ENCODE peak calls at places on chromosome 7, in seven cellular contexts. One of them, this sample, is unnamed.

GRCh38 chr7:140673063-140673769 is 471 bp downstream of the ADCK2 start:
- DNase-seq in Peyer's patch: peak; percentile 39
- DNase-seq in fibroblast of the aortic adventitia: no peak
- DNase-seq in IMR-90: no peak
- DNase-seq in RWPE1: peak; percentile 39
- DNase-seq in fibroblast of lung: no peak
- DNase-seq in GM13976: peak; percentile 71
- DNase-seq in this sample: peak; percentile 68

GRCh38 chr7:139797607-139798006 is 19.8 kb upstream of the HIPK2 start:
- DNase-seq in Peyer's patch: no peak
- DNase-seq in fibroblast of the aortic adventitia: peak; percentile 22
- DNase-seq in IMR-90: peak; percentile 26
- DNase-seq in RWPE1: no peak
- DNase-seq in fibroblast of lung: no peak
- DNase-seq in GM13976: no peak
- DNase-seq in this sample: no peak

GRCh38 chr7:148894596-148894995 is 10.5 kb upstream of the EZH2 start:
- DNase-seq in Peyer's patch: no peak
- DNase-seq in fibroblast of the aortic adventitia: no peak
- DNase-seq in IMR-90: no peak
- DNase-seq in RWPE1: no peak
- DNase-seq in fibroblast of lung: no peak
- DNase-seq in GM13976: no peak
- DNase-seq in this sample: no peak

GRCh38 chr7:2063562-2064360 is 169.0 kb downstream of the MAD1L1 start:
- DNase-seq in Peyer's patch: no peak
- DNase-seq in fibroblast of the aortic adventitia: peak; percentile 51
- DNase-seq in IMR-90: peak; percentile 17
- DNase-seq in RWPE1: peak; percentile 36
- DNase-seq in fibroblast of lung: peak; percentile 27
- DNase-seq in GM13976: no peak
- DNase-seq in this sample: no peak

GRCh38 chr7:44972562-44972961 is 6.3 kb downstream of the MYO1G start:
- DNase-seq in Peyer's patch: no peak
- DNase-seq in fibroblast of the aortic adventitia: no peak
- DNase-seq in IMR-90: no peak
- DNase-seq in RWPE1: no peak
- DNase-seq in fibroblast of lung: no peak
- DNase-seq in GM13976: no peak
- DNase-seq in this sample: no peak

GRCh38 chr7:37986780-37987380 is 66.4 kb downstream of the EPDR1 start:
- DNase-seq in Peyer's patch: no peak
- DNase-seq in fibroblast of the aortic adventitia: peak; percentile 84
- DNase-seq in IMR-90: no peak
- DNase-seq in RWPE1: no peak
- DNase-seq in fibroblast of lung: no peak
- DNase-seq in GM13976: no peak
- DNase-seq in this sample: no peak

GRCh38 chr7:132575336-132575986 is 809 bp downstream of the PLXNA4 start:
- DNase-seq in Peyer's patch: no peak
- DNase-seq in fibroblast of the aortic adventitia: peak; percentile 74
- DNase-seq in IMR-90: peak; percentile 18
- DNase-seq in RWPE1: no peak
- DNase-seq in fibroblast of lung: peak; percentile 66
- DNase-seq in GM13976: peak; percentile 35
- DNase-seq in this sample: no peak

GRCh38 chr7:157355784-157356511 is 19.1 kb downstream of the DNAJB6 start:
- DNase-seq in Peyer's patch: no peak
- DNase-seq in fibroblast of the aortic adventitia: peak; percentile 33
- DNase-seq in IMR-90: peak; percentile 13
- DNase-seq in RWPE1: peak; percentile 55
- DNase-seq in fibroblast of lung: peak; percentile 9
- DNase-seq in GM13976: no peak
- DNase-seq in this sample: no peak

GRCh38 chr7:80923211-80923612 is 4.4 kb upstream of the SEMA3C start:
- DNase-seq in Peyer's patch: no peak
- DNase-seq in fibroblast of the aortic adventitia: no peak
- DNase-seq in IMR-90: no peak
- DNase-seq in RWPE1: no peak
- DNase-seq in fibroblast of lung: no peak
- DNase-seq in GM13976: no peak
- DNase-seq in this sample: no peak

GRCh38 chr7:151396328-151396970 is 13.4 kb downstream of the WDR86 start:
- DNase-seq in Peyer's patch: no peak
- DNase-seq in fibroblast of the aortic adventitia: no peak
- DNase-seq in IMR-90: no peak
- DNase-seq in RWPE1: no peak
- DNase-seq in fibroblast of lung: no peak
- DNase-seq in GM13976: no peak
- DNase-seq in this sample: no peak

DNA sequence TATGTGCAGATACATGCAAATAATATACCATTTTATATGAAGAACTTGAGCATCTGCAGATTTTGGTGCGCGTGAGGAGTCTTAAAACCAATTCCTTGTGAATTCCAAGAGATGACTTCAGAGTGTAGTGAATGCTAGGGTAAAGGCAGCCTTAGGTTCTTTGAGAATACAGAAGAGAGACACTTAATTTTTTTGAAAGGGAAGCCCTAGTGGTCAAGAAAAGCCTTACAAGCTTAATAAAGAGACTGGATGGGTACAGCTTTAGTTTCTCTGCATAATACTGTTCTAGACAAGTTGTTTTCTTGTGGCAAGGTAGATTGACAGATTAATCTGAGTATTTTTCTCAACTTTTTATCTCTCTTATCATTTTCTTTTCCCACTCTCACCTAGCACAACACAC is 636.5 kb downstream of the DNAJB9 start:
- DNase-seq in Peyer's patch: no peak
- DNase-seq in fibroblast of the aortic adventitia: no peak
- DNase-seq in IMR-90: no peak
- DNase-seq in RWPE1: no peak
- DNase-seq in fibroblast of lung: no peak
- DNase-seq in GM13976: no peak
- DNase-seq in this sample: no peak
- TF ChIP-seq CTCF in Peyer's patch: no peak
- TF ChIP-seq CTCF in fibroblast of the aortic adventitia: no peak
- TF ChIP-seq CTCF in IMR-90: no peak
- TF ChIP-seq CTCF in RWPE1: peak; percentile 20
- TF ChIP-seq CTCF in fibroblast of lung: no peak
- TF ChIP-seq CTCF in GM13976: no peak
- TF ChIP-seq CTCF in this sample: no peak

GRCh38 chr7:26497801-26498596 is 206.3 kb downstream of the SNX10 start:
- DNase-seq in Peyer's patch: no peak
- DNase-seq in fibroblast of the aortic adventitia: no peak
- DNase-seq in IMR-90: no peak
- DNase-seq in RWPE1: no peak
- DNase-seq in fibroblast of lung: no peak
- DNase-seq in GM13976: no peak
- DNase-seq in this sample: no peak

GRCh38 chr7:26504417-26504816 is 212.8 kb downstream of the SNX10 start:
- DNase-seq in Peyer's patch: no peak
- DNase-seq in fibroblast of the aortic adventitia: no peak
- DNase-seq in IMR-90: no peak
- DNase-seq in RWPE1: no peak
- DNase-seq in fibroblast of lung: no peak
- DNase-seq in GM13976: no peak
- DNase-seq in this sample: no peak

GRCh38 chr7:26495569-26495968 is 203.9 kb downstream of the SNX10 start:
- DNase-seq in Peyer's patch: no peak
- DNase-seq in fibroblast of the aortic adventitia: no peak
- DNase-seq in IMR-90: no peak
- DNase-seq in RWPE1: no peak
- DNase-seq in fibroblast of lung: no peak
- DNase-seq in GM13976: no peak
- DNase-seq in this sample: no peak

GRCh38 chr7:26499316-26499897 is 207.7 kb downstream of the SNX10 start:
- DNase-seq in Peyer's patch: no peak
- DNase-seq in fibroblast of the aortic adventitia: no peak
- DNase-seq in IMR-90: no peak
- DNase-seq in RWPE1: no peak
- DNase-seq in fibroblast of lung: no peak
- DNase-seq in GM13976: no peak
- DNase-seq in this sample: no peak

GRCh38 chr7:26500749-26501352 is 209.2 kb downstream of the SNX10 start:
- DNase-seq in Peyer's patch: no peak
- DNase-seq in fibroblast of the aortic adventitia: peak; percentile 17
- DNase-seq in IMR-90: peak; percentile 16
- DNase-seq in RWPE1: peak; percentile 49
- DNase-seq in fibroblast of lung: peak; percentile 52
- DNase-seq in GM13976: peak; percentile 65
- DNase-seq in this sample: peak; percentile 13
- TF ChIP-seq CTCF in Peyer's patch: peak; percentile 37
- TF ChIP-seq CTCF in fibroblast of the aortic adventitia: peak; percentile 38
- TF ChIP-seq CTCF in IMR-90: peak; percentile 42
- TF ChIP-seq CTCF in RWPE1: peak; percentile 69
- TF ChIP-seq CTCF in fibroblast of lung: peak; percentile 31
- TF ChIP-seq CTCF in GM13976: peak; percentile 46
- TF ChIP-seq CTCF in this sample: peak; percentile 65

DNA sequence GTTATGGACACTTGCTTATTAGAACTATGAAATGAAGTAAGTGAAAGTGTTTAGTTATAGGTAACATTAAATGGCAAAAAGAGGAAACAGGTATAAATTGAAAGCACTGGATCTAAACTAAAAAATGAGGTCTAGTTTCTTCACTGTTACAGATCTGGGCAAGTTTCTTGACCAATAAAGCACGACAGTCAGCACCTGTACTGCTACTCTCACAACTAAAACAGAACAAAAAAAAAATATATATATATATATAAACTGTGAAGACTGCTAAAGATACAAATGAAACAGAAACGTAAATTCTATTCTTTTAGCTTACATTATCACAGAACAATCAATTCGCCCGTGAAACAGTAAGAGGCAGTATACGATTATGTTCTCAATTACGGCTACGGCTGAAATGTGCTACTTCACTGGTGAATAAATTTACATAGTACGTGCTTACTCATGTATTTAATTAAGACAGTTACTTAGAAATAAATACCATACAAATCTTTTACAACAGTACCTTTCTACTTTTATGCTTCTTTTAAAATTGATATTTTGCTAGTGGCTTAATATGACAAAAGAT is 4.2 kb downstream of the AHR start:
- DNase-seq in Peyer's patch: no peak
- DNase-seq in fibroblast of the aortic adventitia: peak; percentile 62
- DNase-seq in IMR-90: peak; percentile 18
- DNase-seq in RWPE1: no peak
- DNase-seq in fibroblast of lung: peak; percentile 65
- DNase-seq in GM13976: no peak
- DNase-seq in this sample: no peak
- TF ChIP-seq CTCF in Peyer's patch: peak; percentile 18
- TF ChIP-seq CTCF in fibroblast of the aortic adventitia: no peak
- TF ChIP-seq CTCF in IMR-90: no peak
- TF ChIP-seq CTCF in RWPE1: peak; percentile 62
- TF ChIP-seq CTCF in fibroblast of lung: peak; percentile 23
- TF ChIP-seq CTCF in GM13976: peak; percentile 24
- TF ChIP-seq CTCF in this sample: no peak

DNA sequence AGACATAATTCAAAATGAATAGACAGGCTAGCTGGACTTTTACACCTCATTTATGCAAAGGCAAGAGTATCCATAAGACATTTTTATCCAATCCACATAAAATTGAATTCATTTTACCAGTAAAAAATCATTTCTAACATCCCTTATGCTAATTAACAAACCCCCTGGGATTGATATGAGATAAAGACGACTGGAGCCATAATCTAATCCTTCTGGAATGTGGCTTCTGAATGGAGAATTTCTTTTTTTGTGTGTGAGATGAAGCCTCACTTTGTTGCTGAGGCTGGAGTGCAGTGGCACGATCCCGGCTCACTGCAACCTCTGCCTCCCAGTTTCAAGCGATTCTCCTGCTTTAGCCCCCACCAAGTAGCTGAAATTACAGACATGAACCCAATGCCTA is 90.4 kb downstream of the AKR1D1 start:
- DNase-seq in Peyer's patch: no peak
- DNase-seq in fibroblast of the aortic adventitia: no peak
- DNase-seq in IMR-90: no peak
- DNase-seq in RWPE1: no peak
- DNase-seq in fibroblast of lung: no peak
- DNase-seq in GM13976: no peak
- DNase-seq in this sample: no peak
- TF ChIP-seq CTCF in Peyer's patch: no peak
- TF ChIP-seq CTCF in fibroblast of the aortic adventitia: no peak
- TF ChIP-seq CTCF in IMR-90: no peak
- TF ChIP-seq CTCF in RWPE1: no peak
- TF ChIP-seq CTCF in fibroblast of lung: no peak
- TF ChIP-seq CTCF in GM13976: no peak
- TF ChIP-seq CTCF in this sample: no peak

DNA sequence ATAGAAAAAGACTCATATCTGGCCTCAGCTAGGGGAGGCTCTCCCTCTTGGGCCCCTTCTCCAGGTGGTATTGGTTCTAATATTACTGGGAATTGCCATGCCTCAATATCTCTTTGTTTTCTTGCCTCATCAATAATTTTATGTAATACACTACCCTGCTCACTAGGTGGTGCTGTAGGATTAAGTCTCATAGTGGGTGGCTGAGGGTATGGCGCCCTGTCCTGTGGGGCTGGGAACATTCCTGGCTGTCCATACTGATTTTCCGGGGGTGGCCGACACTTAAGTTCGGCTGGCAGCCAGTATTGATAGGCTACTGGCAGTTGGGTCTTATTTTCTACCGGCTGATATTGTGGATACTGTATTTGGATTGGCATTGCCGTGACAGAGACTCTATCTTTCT is 9.0 kb upstream of the TAS2R3 start:
- DNase-seq in Peyer's patch: no peak
- DNase-seq in fibroblast of the aortic adventitia: peak; percentile 16
- DNase-seq in IMR-90: no peak
- DNase-seq in RWPE1: peak; percentile 3
- DNase-seq in fibroblast of lung: peak; percentile 33
- DNase-seq in GM13976: no peak
- DNase-seq in this sample: peak; percentile 58
- TF ChIP-seq CTCF in Peyer's patch: peak; percentile 31
- TF ChIP-seq CTCF in fibroblast of the aortic adventitia: peak; percentile 43
- TF ChIP-seq CTCF in IMR-90: peak; percentile 38
- TF ChIP-seq CTCF in RWPE1: peak; percentile 20
- TF ChIP-seq CTCF in fibroblast of lung: peak; percentile 15
- TF ChIP-seq CTCF in GM13976: peak; percentile 30
- TF ChIP-seq CTCF in this sample: peak; percentile 45